ENCODE peak calls at places on chromosomes 13 and 19, in seven cellular contexts. One of them, this sample, is unnamed.

GRCh38 chr19:18153555-18154134 is 682 bp downstream of the PIK3R2 start:
- DNase-seq in GM12891: no peak
- DNase-seq in K562: peak
- DNase-seq in SK-N-SH: peak
- DNase-seq in H1: no peak
- DNase-seq in HepG2: no peak
- DNase-seq in GM12878: no peak
- DNase-seq in this sample: no peak

GRCh38 chr13:98014766-98015165 is 61.3 kb downstream of the IPO5 start:
- DNase-seq in GM12891: no peak
- DNase-seq in K562: no peak
- DNase-seq in SK-N-SH: no peak
- DNase-seq in H1: no peak
- DNase-seq in HepG2: no peak
- DNase-seq in GM12878: no peak
- DNase-seq in this sample: no peak

GRCh38 chr13:83992566-83993358 is 110.5 kb upstream of the SLITRK1 start:
- DNase-seq in GM12891: no peak
- DNase-seq in K562: no peak
- DNase-seq in SK-N-SH: no peak
- DNase-seq in H1: no peak
- DNase-seq in HepG2: no peak
- DNase-seq in GM12878: peak
- DNase-seq in this sample: no peak

GRCh38 chr13:97179501-97179900 is 42.6 kb upstream of the MBNL2 start:
- DNase-seq in GM12891: no peak
- DNase-seq in K562: no peak
- DNase-seq in SK-N-SH: no peak
- DNase-seq in H1: no peak
- DNase-seq in HepG2: no peak
- DNase-seq in GM12878: no peak
- DNase-seq in this sample: no peak

GRCh38 chr13:31081316-31081715 is 80.4 kb downstream of the HSPH1 start:
- DNase-seq in GM12891: no peak
- DNase-seq in K562: no peak
- DNase-seq in SK-N-SH: no peak
- DNase-seq in H1: no peak
- DNase-seq in HepG2: no peak
- DNase-seq in GM12878: no peak
- DNase-seq in this sample: no peak

GRCh38 chr13:114130708-114131580 is 1.5 kb downstream of the RASA3 start:
- DNase-seq in GM12891: peak
- DNase-seq in K562: peak
- DNase-seq in SK-N-SH: peak
- DNase-seq in H1: no peak
- DNase-seq in HepG2: no peak
- DNase-seq in GM12878: no peak
- DNase-seq in this sample: no peak

GRCh38 chr19:14383556-14383897 is 2.3 kb downstream of the ADGRE5 start:
- DNase-seq in GM12891: no peak
- DNase-seq in K562: no peak
- DNase-seq in SK-N-SH: no peak
- DNase-seq in H1: no peak
- DNase-seq in HepG2: no peak
- DNase-seq in GM12878: no peak
- DNase-seq in this sample: no peak

GRCh38 chr19:44704982-44705381 is 6.0 kb downstream of the CEACAM16 start:
- DNase-seq in GM12891: no peak
- DNase-seq in K562: no peak
- DNase-seq in SK-N-SH: no peak
- DNase-seq in H1: no peak
- DNase-seq in HepG2: no peak
- DNase-seq in GM12878: no peak
- DNase-seq in this sample: no peak

GRCh38 chr13:98445340-98446233 is 131.3 kb downstream of the STK24 start:
- DNase-seq in GM12891: peak
- DNase-seq in K562: peak
- DNase-seq in SK-N-SH: peak
- DNase-seq in H1: peak
- DNase-seq in HepG2: peak
- DNase-seq in GM12878: peak
- DNase-seq in this sample: peak

GRCh38 chr13:102183509-102184182 is 218.2 kb downstream of the FGF14 start:
- DNase-seq in GM12891: no peak
- DNase-seq in K562: no peak
- DNase-seq in SK-N-SH: no peak
- DNase-seq in H1: no peak
- DNase-seq in HepG2: no peak
- DNase-seq in GM12878: no peak
- DNase-seq in this sample: no peak

GRCh38 chr13:114143806-114144605 is 11.6 kb upstream of the RASA3 start:
- DNase-seq in GM12891: peak
- DNase-seq in K562: peak
- DNase-seq in SK-N-SH: peak
- DNase-seq in H1: peak
- DNase-seq in HepG2: peak
- DNase-seq in GM12878: no peak
- DNase-seq in this sample: no peak

GRCh38 chr13:112804374-112804773 is 114.5 kb downstream of the ATP11A start:
- DNase-seq in GM12891: no peak
- DNase-seq in K562: no peak
- DNase-seq in SK-N-SH: no peak
- DNase-seq in H1: no peak
- DNase-seq in HepG2: no peak
- DNase-seq in GM12878: no peak
- DNase-seq in this sample: no peak

GRCh38 chr19:57443121-57443696 is 8.1 kb downstream of the ZNF749 start:
- DNase-seq in GM12891: no peak
- DNase-seq in K562: no peak
- DNase-seq in SK-N-SH: no peak
- DNase-seq in H1: no peak
- DNase-seq in HepG2: no peak
- DNase-seq in GM12878: no peak
- DNase-seq in this sample: no peak

GRCh38 chr13:58680115-58680514 is 1048.6 kb downstream of the PCDH17 start:
- DNase-seq in GM12891: no peak
- DNase-seq in K562: no peak
- DNase-seq in SK-N-SH: no peak
- DNase-seq in H1: no peak
- DNase-seq in HepG2: no peak
- DNase-seq in GM12878: no peak
- DNase-seq in this sample: no peak

GRCh38 chr13:98089246-98089645 is 53.6 kb upstream of the FARP1 start:
- DNase-seq in GM12891: no peak
- DNase-seq in K562: no peak
- DNase-seq in SK-N-SH: no peak
- DNase-seq in H1: no peak
- DNase-seq in HepG2: no peak
- DNase-seq in GM12878: no peak
- DNase-seq in this sample: no peak

GRCh38 chr19:41564515-41565383 is 11.2 kb upstream of the CEACAM21 start:
- DNase-seq in GM12891: no peak
- DNase-seq in K562: no peak
- DNase-seq in SK-N-SH: peak
- DNase-seq in H1: peak
- DNase-seq in HepG2: no peak
- DNase-seq in GM12878: no peak
- DNase-seq in this sample: no peak

GRCh38 chr19:12985049-12985776 is 10.1 kb upstream of the NFIX start:
- DNase-seq in GM12891: no peak
- DNase-seq in K562: peak
- DNase-seq in SK-N-SH: no peak
- DNase-seq in H1: no peak
- DNase-seq in HepG2: peak
- DNase-seq in GM12878: no peak
- DNase-seq in this sample: no peak
- TF ChIP-seq POLR2AphosphoS5 in GM12891: no peak
- TF ChIP-seq POLR2AphosphoS5 in K562: no peak
- TF ChIP-seq POLR2AphosphoS5 in SK-N-SH: no peak
- TF ChIP-seq POLR2AphosphoS5 in H1: no peak
- TF ChIP-seq POLR2AphosphoS5 in HepG2: no peak
- TF ChIP-seq POLR2AphosphoS5 in GM12878: no peak
- TF ChIP-seq POLR2AphosphoS5 in this sample: no peak

GRCh38 chr13:95784891-95785290 is 108.0 kb downstream of the DNAJC3 start:
- DNase-seq in GM12891: no peak
- DNase-seq in K562: no peak
- DNase-seq in SK-N-SH: peak
- DNase-seq in H1: no peak
- DNase-seq in HepG2: no peak
- DNase-seq in GM12878: no peak
- DNase-seq in this sample: no peak

GRCh38 chr13:95781016-95781415 is 104.1 kb downstream of the DNAJC3 start:
- DNase-seq in GM12891: no peak
- DNase-seq in K562: no peak
- DNase-seq in SK-N-SH: no peak
- DNase-seq in H1: no peak
- DNase-seq in HepG2: no peak
- DNase-seq in GM12878: no peak
- DNase-seq in this sample: no peak

GRCh38 chr13:95787356-95788099 is 110.6 kb downstream of the DNAJC3 start:
- DNase-seq in GM12891: no peak
- DNase-seq in K562: no peak
- DNase-seq in SK-N-SH: no peak
- DNase-seq in H1: no peak
- DNase-seq in HepG2: no peak
- DNase-seq in GM12878: no peak
- DNase-seq in this sample: no peak

GRCh38 chr13:95783747-95784146 is 106.8 kb downstream of the DNAJC3 start:
- DNase-seq in GM12891: no peak
- DNase-seq in K562: no peak
- DNase-seq in SK-N-SH: no peak
- DNase-seq in H1: no peak
- DNase-seq in HepG2: no peak
- DNase-seq in GM12878: no peak
- DNase-seq in this sample: no peak

DNA sequence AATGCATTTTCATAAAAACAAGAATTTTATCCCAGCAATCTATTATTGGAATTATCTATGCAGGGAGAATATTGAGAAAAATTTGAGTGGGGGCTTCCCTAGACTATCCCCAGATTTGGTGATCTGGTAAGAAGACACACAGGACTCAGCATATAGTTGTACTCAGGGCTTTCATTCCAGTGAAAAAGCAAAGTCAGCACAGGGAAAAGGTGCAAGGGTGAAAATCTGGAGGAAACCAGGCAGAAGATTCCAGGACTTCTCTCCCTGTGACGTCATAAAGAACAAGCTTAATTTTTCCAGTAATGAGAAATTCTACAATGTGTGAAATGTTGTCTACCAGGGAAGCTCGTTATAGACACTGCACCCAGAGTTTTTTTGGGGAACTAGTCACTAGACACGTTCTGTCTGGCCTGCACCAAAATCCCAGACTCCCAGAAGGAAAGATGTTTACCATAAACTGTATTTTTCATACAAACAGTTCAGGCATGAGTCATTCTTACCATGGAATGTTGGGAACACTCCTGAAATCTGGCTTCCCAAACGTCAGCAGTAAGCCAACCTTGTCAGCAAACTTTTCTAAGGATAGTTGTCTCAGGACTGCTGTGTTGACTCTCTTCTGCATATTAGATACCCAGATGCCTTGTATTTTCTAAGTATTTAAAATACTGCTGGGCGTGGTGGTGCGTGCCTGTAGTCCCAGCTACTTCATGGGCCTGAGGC is 107.4 kb downstream of the DNAJC3 start:
- DNase-seq in GM12891: no peak
- DNase-seq in K562: no peak
- DNase-seq in SK-N-SH: no peak
- DNase-seq in H1: no peak
- DNase-seq in HepG2: peak
- DNase-seq in GM12878: no peak
- DNase-seq in this sample: no peak
- TF ChIP-seq TAF1 in GM12891: no peak
- TF ChIP-seq TAF1 in K562: no peak
- TF ChIP-seq TAF1 in SK-N-SH: no peak
- TF ChIP-seq TAF1 in H1: no peak
- TF ChIP-seq TAF1 in HepG2: no peak
- TF ChIP-seq TAF1 in GM12878: no peak
- TF ChIP-seq TAF1 in this sample: no peak

DNA sequence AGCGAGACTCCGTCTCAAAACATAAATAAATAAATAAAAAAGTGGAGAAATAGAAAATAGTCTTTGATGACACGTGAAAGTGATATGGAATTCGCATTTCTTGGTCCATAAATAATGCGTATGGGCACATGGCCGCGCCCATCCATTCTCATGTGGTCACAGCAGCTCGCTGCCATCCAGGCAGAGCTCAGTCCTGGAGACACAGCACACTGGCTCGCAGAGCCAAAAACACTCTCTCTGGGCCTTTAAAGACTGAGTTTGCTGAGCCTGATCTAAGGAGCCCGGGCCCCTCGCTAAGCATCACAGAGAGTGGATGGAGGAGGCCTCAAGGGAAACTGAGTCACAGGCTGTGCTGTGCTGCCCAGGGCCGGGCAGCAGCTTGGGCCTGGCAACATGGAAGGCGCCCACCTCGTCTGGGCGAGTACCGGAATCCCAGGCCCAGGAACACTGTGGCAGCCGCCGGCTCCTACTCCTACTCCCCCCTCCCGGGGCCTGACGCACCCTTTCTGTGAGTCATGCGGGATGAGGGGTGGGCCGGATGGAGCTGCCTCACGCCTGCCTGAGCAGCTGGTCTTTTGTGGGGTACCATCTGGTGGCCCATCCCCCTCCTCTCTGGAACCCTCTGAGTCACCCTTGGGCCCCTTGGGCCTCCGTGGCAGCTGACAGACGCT is 28.9 kb upstream of the CACTIN start:
- DNase-seq in GM12891: no peak
- DNase-seq in K562: peak
- DNase-seq in SK-N-SH: peak
- DNase-seq in H1: no peak
- DNase-seq in HepG2: no peak
- DNase-seq in GM12878: no peak
- DNase-seq in this sample: no peak
- TF ChIP-seq POLR2AphosphoS5 in GM12891: no peak
- TF ChIP-seq POLR2AphosphoS5 in K562: no peak
- TF ChIP-seq POLR2AphosphoS5 in SK-N-SH: peak
- TF ChIP-seq POLR2AphosphoS5 in H1: no peak
- TF ChIP-seq POLR2AphosphoS5 in HepG2: no peak
- TF ChIP-seq POLR2AphosphoS5 in GM12878: no peak
- TF ChIP-seq POLR2AphosphoS5 in this sample: no peak

GRCh38 chr13:25097426-25097825 is 1.5 kb downstream of the PABPC3 start:
- DNase-seq in GM12891: no peak
- DNase-seq in K562: no peak
- DNase-seq in SK-N-SH: no peak
- DNase-seq in H1: no peak
- DNase-seq in HepG2: no peak
- DNase-seq in GM12878: no peak
- DNase-seq in this sample: no peak

DNA sequence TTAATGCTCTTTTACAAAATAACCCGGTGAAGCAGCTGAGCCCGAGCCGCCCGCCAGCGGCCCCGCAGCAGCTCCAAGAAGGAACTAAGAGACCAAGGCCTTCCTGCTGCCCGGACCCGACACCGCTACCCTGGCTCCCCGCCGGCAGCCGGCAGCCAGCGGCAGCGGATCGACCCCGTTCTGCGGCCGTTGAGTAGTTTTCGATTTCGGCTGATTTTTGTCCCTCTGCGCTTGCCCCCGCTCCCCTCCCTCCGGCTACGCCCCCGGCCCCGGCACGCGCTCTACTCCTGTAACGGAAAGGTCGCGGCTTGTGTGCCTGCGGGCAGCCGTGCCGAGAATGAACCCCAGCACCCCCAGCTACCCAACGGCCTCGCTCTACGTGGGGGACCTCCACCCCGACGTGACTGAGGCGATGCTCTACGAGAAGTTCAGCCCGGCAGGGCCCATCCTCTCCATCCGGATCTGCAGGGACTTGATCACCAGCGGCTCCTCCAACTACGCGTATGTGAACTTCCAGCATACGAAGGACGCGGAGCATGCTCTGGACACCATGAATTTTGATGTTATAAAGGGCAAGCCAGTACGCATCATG is at the start of gene PABPC3:
- DNase-seq in GM12891: no peak
- DNase-seq in K562: no peak
- DNase-seq in SK-N-SH: no peak
- DNase-seq in H1: no peak
- DNase-seq in HepG2: no peak
- DNase-seq in GM12878: no peak
- DNase-seq in this sample: no peak
- TF ChIP-seq TAF1 in GM12891: no peak
- TF ChIP-seq TAF1 in K562: no peak
- TF ChIP-seq TAF1 in SK-N-SH: no peak
- TF ChIP-seq TAF1 in H1: no peak
- TF ChIP-seq TAF1 in HepG2: no peak
- TF ChIP-seq TAF1 in GM12878: no peak
- TF ChIP-seq TAF1 in this sample: no peak